ENCODE peak calls at places on chromosomes 2 and 18, in six cellular contexts. V is NB4, W is right atrium auricular region, R is AG04449, O is A549, A is neural crest cell. Q is an unnamed sample.

GRCh38 chr2:161243312-161243711 is 64.9 kb upstream of the PSMD14 start:
- DNase-seq in V (no peak), W (no peak), R (no peak), O (no peak), A (no peak), Q (peak)

GRCh38 chr2:100865819-100866462 is 46.0 kb downstream of the NPAS2 start:
- DNase-seq in V (no peak), W (no peak), R (peak), O (peak), A (no peak), Q (no peak)

GRCh38 chr2:26355038-26355995 is 8.7 kb upstream of the ADGRF3 start:
- DNase-seq in V (peak), W (no peak), R (peak), O (peak), A (no peak), Q (no peak)

GRCh38 chr2:168201211-168201610 is 46.2 kb downstream of the STK39 start:
- DNase-seq in V (no peak), W (no peak), R (no peak), O (no peak), A (no peak), Q (no peak)

GRCh38 chr2:30147196-30147714 is 448 bp downstream of the YPEL5 start:
- DNase-seq in V (no peak), W (no peak), R (no peak), O (no peak), A (peak), Q (peak)

GRCh38 chr2:119649364-119649917 is 29.6 kb upstream of the TMEM177 start:
- DNase-seq in V (no peak), W (no peak), R (no peak), O (no peak), A (no peak), Q (no peak)

GRCh38 chr2:198587726-198588125 is 783.3 kb downstream of the PLCL1 start:
- DNase-seq in V (no peak), W (no peak), R (no peak), O (no peak), A (no peak), Q (no peak)

GRCh38 chr2:17800219-17800618 is 16.0 kb upstream of the MSGN1 start:
- DNase-seq in V (no peak), W (peak), R (no peak), O (no peak), A (peak), Q (no peak)

GRCh38 chr2:109285244-109285651 is 156.2 kb downstream of the SH3RF3 start:
- DNase-seq in V (peak), W (no peak), R (no peak), O (no peak), A (no peak), Q (no peak)

GRCh38 chr18:43627833-43628370 is 350.6 kb upstream of the SYT4 start:
- DNase-seq in V (no peak), W (no peak), R (no peak), O (no peak), A (no peak), Q (no peak)

GRCh38 chr2:197197808-197198409 is 112.7 kb downstream of the ANKRD44 start:
- DNase-seq in V (peak), W (no peak), R (no peak), O (no peak), A (no peak), Q (no peak)

GRCh38 chr2:196079052-196079451 is 10.4 kb upstream of the DNAH7 start:
- DNase-seq in V (no peak), W (no peak), R (no peak), O (no peak), A (no peak), Q (no peak)

DNA sequence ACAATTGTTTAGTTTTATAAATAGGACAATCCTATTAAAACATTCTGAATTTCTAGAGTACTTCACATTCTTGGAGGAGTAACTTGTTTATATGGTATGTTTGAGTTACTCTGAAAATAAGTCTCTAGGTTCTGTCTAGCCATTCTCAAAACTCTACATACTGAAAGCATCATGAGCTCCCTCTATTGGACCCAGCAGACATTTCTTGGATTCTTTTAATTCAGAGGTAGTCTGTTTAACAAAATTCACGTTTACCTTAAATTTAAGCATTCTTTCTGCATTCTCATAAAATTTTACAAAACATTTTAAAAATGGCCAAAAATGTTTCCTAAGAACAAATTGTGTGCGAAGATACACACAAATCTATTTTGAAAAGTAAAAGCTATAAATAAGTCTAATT is 15.3 kb downstream of the SP9 start:
- DNase-seq in V (peak), W (no peak), R (no peak), O (no peak), A (no peak), Q (no peak)
- TF ChIP-seq CTCF in V (peak), W (no peak), R (peak), O (peak), A (peak), Q (no peak)

GRCh38 chr2:149799296-149799695 is 211.7 kb upstream of the MMADHC start:
- DNase-seq in V (peak), W (no peak), R (no peak), O (no peak), A (no peak), Q (no peak)
- TF ChIP-seq CTCF in V (no peak), W (peak), R (no peak), O (peak), A (peak), Q (no peak)

GRCh38 chr2:37648316-37649011 is 23.0 kb downstream of the CDC42EP3 start:
- DNase-seq in V (peak), W (no peak), R (no peak), O (no peak), A (no peak), Q (no peak)
- TF ChIP-seq CTCF in V (no peak), W (peak), R (no peak), O (no peak), A (no peak), Q (no peak)

GRCh38 chr2:237322564-237322963 is 91.4 kb downstream of the COL6A3 start:
- DNase-seq in V (no peak), W (peak), R (no peak), O (peak), A (no peak), Q (peak)
- TF ChIP-seq CTCF in V (peak), W (peak), R (peak), O (peak), A (peak), Q (no peak)

Q was measured in GM10248.